ENCODE peak calls at places on chromosomes 16 and 17, in nine cellular contexts. K is HCT116, U is GM23338, T is neural progenitor cell, Y is MM.1S, L is hepatocyte, E is PC-3, S is GM23248, R is SK-N-SH. J is an unnamed sample.

GRCh38 chr17:8941520-8941919 is 24.0 kb downstream of the PIK3R5 start:
- DNase-seq in U (no peak), K (no peak), S (no peak), T (no peak), R (no peak), E (no peak), Y (no peak), L (no peak), J (no peak)

GRCh38 chr17:79473836-79474204 is 137.0 kb downstream of the RBFOX3 start:
- DNase-seq in E (no peak), T (no peak), Y (no peak), L (no peak), K (no peak), R (no peak), U (no peak), S (no peak), J (no peak)

GRCh38 chr16:12833939-12834338 is 30.3 kb upstream of the CPPED1 start:
- DNase-seq in S (peak; percentile 45), Y (no peak), U (peak; percentile 46), E (peak; percentile 71), K (peak; percentile 31), R (peak; percentile 11), L (peak; percentile 28), T (peak; percentile 16), J (no peak)

GRCh38 chr16:78460428-78460827 is 361.0 kb downstream of the WWOX start:
- DNase-seq in U (no peak), S (no peak), Y (no peak), R (no peak), T (no peak), K (no peak), L (peak; percentile 26), E (peak; percentile 42), J (no peak)

GRCh38 chr16:63975669-63976068 is 1146.2 kb downstream of the CDH11 start:
- DNase-seq in R (no peak), Y (no peak), S (no peak), T (no peak), U (no peak), L (no peak), K (no peak), E (no peak), J (no peak)

GRCh38 chr17:50129303-50129945 is 536 bp downstream of the SAMD14 start:
- DNase-seq in S (peak; percentile 67), T (peak; percentile 83), Y (no peak), K (no peak), E (no peak), U (peak; percentile 56), R (peak; percentile 94), L (peak; percentile 69), J (no peak)

GRCh38 chr17:16463341-16464000 is 28.5 kb downstream of the LRRC75A start:
- DNase-seq in S (peak; percentile 57), E (peak; percentile 28), K (no peak), L (peak; percentile 73), Y (no peak), R (peak; percentile 95), T (no peak), U (peak; percentile 66), J (no peak)

GRCh38 chr17:78803161-78803845 is 21.2 kb upstream of the CYTH1 start:
- DNase-seq in T (no peak), L (no peak), K (no peak), R (no peak), Y (no peak), U (no peak), E (no peak), S (no peak), J (no peak)

GRCh38 chr17:39937462-39937861 is 9.9 kb downstream of the LRRC3C start:
- DNase-seq in S (no peak), R (no peak), E (no peak), L (no peak), Y (no peak), U (no peak), T (no peak), K (no peak), J (no peak)

GRCh38 chr17:39942076-39942475 is 14.5 kb downstream of the LRRC3C start:
- DNase-seq in U (no peak), E (no peak), S (no peak), Y (no peak), L (no peak), T (no peak), R (no peak), K (no peak), J (no peak)

GRCh38 chr17:39939031-39939430 is 11.5 kb downstream of the LRRC3C start:
- DNase-seq in S (peak; percentile 47), K (no peak), R (no peak), U (no peak), T (no peak), E (no peak), Y (no peak), L (no peak), J (no peak)

GRCh38 chr17:39938140-39938869 is 10.8 kb downstream of the LRRC3C start:
- DNase-seq in E (no peak), T (no peak), R (no peak), U (no peak), Y (no peak), L (no peak), K (no peak), S (no peak), J (no peak)

DNA sequence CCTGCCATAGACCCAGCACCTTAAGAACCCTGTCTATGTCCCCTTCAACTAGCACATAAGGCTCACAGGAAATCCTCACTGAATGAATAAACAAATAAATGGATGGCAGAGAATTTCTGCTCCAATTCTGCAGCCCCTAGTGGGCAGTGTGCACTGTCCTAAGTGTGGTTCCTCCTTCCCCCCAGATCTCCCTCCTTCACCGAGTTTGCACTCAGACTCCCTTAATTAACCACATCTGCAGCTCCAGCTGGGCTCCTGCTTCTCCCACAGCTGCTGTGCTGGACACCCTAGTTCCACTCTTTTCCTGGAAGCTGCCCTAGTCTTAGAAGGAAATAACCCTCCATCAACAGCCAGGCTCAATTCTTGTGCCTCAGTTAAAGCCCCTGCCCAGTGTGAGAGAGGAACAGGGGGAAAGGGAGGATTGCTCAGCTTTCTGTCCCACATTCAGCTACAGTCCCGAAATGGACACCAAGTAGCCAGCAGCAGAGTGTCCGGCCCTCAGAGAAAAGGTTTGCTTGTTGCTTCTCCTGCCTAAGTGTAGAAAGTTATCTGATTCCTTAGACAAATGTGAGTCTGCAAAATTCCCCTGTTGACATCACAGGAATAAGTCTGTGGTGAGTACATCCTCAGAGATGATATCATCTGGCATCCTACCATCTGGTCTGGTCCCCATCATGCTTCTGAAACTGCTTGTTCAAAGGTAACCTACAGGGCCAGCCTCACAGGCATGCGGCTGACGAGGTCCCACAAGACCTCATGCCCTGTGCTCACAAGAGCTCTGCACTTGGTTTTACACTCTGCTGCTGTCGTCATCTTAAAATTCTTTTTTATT is 12.3 kb downstream of the LRRC3C start:
- DNase-seq in S (peak; percentile 93), L (peak; percentile 68), E (peak; percentile 24), R (peak; percentile 84), T (peak; percentile 58), Y (peak; percentile 92), K (no peak), U (peak; percentile 34), J (peak; percentile 86)
- TF ChIP-seq EZH2phosphoT487 in S (no peak), L (no peak), E (no peak), R (no peak), T (no peak), Y (no peak), K (no peak), U (no peak), J (no peak)

DNA sequence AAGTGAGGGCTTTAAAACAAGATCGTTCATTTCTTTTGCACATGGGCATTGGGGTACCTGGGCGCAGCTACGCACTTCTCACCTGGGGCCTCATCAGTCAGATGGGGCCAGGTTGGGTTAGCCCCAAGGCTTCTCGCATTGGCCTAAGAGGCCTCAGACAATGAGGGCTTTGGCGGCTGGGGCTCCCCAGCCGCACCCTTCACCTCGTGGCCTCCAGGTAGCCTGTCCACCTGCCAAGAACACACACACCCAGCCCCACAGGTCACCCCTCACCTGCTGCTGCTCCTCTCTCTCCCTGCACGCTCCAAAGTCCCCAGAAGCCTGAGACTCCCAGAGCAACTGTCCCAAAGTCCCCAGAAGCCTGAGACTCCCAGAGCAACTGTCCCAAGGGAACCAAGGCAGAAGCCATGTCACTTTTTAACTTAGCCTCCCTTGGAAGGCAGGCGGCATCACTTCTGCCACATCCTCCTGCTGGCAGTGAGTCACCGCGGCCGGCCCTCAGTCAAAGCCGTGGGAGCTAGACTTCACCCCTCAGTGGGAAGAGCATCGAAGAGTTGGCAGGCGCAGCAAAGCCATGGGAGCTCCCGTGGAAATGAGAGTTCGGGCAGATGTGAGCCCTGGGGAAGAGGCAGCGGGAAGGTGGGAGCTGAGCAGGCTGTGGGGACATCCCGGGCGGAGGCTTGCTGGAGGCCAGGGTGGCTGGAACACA is 78.9 kb upstream of the PLCG2 start:
- DNase-seq in U (no peak), S (no peak), T (no peak), L (no peak), Y (no peak), R (no peak), K (no peak), E (no peak), J (no peak)
- TF ChIP-seq EZH2phosphoT487 in U (no peak), S (no peak), T (no peak), L (no peak), Y (no peak), R (no peak), K (no peak), E (no peak), J (no peak)

GRCh38 chr17:46092996-46093395 is 93.9 kb downstream of the STH start:
- DNase-seq in L (no peak), K (no peak), T (no peak), Y (no peak), S (peak; percentile 13), U (no peak), E (no peak), R (no peak), J (no peak)
- TF ChIP-seq EZH2phosphoT487 in L (no peak), K (no peak), T (no peak), Y (no peak), S (no peak), U (no peak), E (no peak), R (no peak), J (no peak)

GRCh38 chr16:3984111-3985060 is 103.9 kb upstream of the CREBBP start:
- DNase-seq in T (no peak), R (no peak), L (no peak), K (no peak), E (no peak), Y (no peak), U (no peak), S (no peak), J (no peak)

GRCh38 chr16:3986235-3986544 is 105.7 kb upstream of the CREBBP start:
- DNase-seq in L (no peak), K (no peak), Y (peak; percentile 22), T (no peak), E (no peak), U (no peak), S (no peak), R (no peak), J (no peak)

GRCh38 chr16:3980311-3981111 is 100.0 kb upstream of the CREBBP start:
- DNase-seq in T (no peak), E (peak; percentile 30), R (peak; percentile 59), S (peak; percentile 34), K (no peak), U (no peak), L (peak; percentile 62), Y (no peak), J (no peak)

GRCh38 chr16:3982216-3982615 is 101.7 kb upstream of the CREBBP start:
- DNase-seq in U (no peak), R (no peak), T (no peak), Y (no peak), S (no peak), L (no peak), K (no peak), E (no peak), J (no peak)

DNA sequence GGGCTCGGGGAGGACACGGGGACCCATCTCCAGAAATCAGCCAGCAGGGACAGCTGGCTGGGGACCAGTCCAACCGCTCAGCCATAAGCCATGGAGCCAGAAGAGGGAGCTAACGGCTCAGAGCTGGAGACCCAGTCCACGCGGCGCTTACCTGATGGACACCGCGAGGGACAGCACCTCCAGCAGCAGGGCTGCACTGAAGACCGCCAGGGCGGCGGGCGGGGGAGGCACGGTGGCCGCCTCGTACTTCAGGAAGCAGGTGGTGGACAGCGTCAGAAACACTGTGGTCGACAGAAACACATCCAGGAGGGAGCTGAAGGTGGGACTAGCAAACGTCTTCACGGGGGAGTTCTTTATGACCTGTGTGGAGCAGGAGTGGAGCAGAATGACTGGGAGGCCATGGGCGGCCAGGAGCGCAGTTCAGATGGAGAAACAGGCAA is 102.6 kb upstream of the CREBBP start:
- DNase-seq in T (peak; percentile 94), S (peak; percentile 67), Y (peak; percentile 56), E (peak; percentile 75), U (peak; percentile 95), L (peak; percentile 91), R (peak; percentile 91), K (peak; percentile 60), J (no peak)
- TF ChIP-seq EZH2phosphoT487 in T (no peak), S (no peak), Y (no peak), E (no peak), U (no peak), L (no peak), R (no peak), K (no peak), J (no peak)